ENCODE peak calls at places on chromosome 12, in seven cellular contexts. W is body of pancreas, T is AG08395, E is COLO829, R is left kidney, V is anterior cingulate cortex, N is AG09309. A is an unnamed sample.

GRCh38 chr12:13347241-13348043 is 150.9 kb downstream of the EMP1 start:
- DNase-seq in W (no peak), T (peak), E (no peak), R (no peak), V (peak), N (peak), A (peak)

GRCh38 chr12:4281173-4281654 is 7.7 kb downstream of the CCND2 start:
- DNase-seq in W (no peak), T (no peak), E (no peak), R (no peak), V (no peak), N (no peak), A (no peak)

GRCh38 chr12:106883421-106883820 is 72.3 kb upstream of the TMEM263 start:
- DNase-seq in W (no peak), T (peak), E (peak), R (no peak), V (no peak), N (no peak), A (no peak)

GRCh38 chr12:94326727-94327126 is 132.9 kb downstream of the CEP83 start:
- DNase-seq in W (no peak), T (peak), E (no peak), R (no peak), V (no peak), N (peak), A (peak)

GRCh38 chr12:5247144-5247543 is 184.8 kb upstream of the NTF3 start:
- DNase-seq in W (no peak), T (peak), E (no peak), R (no peak), V (no peak), N (no peak), A (no peak)

GRCh38 chr12:88313554-88313953 is 171.4 kb downstream of the TMTC3 start:
- DNase-seq in W (no peak), T (no peak), E (no peak), R (no peak), V (no peak), N (no peak), A (no peak)

GRCh38 chr12:4421590-4422031 is 24.0 kb downstream of the FGF6 start:
- DNase-seq in W (no peak), T (peak), E (peak), R (peak), V (no peak), N (no peak), A (peak)

GRCh38 chr12:103880299-103881142 is 39.5 kb upstream of the NT5DC3 start:
- DNase-seq in W (no peak), T (no peak), E (no peak), R (peak), V (no peak), N (no peak), A (no peak)

GRCh38 chr12:2295941-2296461 is 243.2 kb downstream of the CACNA1C start:
- DNase-seq in W (no peak), T (no peak), E (no peak), R (peak), V (no peak), N (peak), A (peak)

GRCh38 chr12:121807656-121808347 is 4.0 kb downstream of the SETD1B start:
- DNase-seq in W (no peak), T (no peak), E (no peak), R (no peak), V (no peak), N (no peak), A (no peak)

GRCh38 chr12:70815056-70815455 is 105.5 kb downstream of the PTPRR start:
- DNase-seq in W (no peak), T (no peak), E (no peak), R (no peak), V (no peak), N (no peak), A (no peak)

GRCh38 chr12:92905811-92906554 is 23.1 kb downstream of the EEA1 start:
- DNase-seq in W (no peak), T (no peak), E (no peak), R (no peak), V (no peak), N (no peak), A (no peak)

A was measured in GM03348.